ENCODE peak calls at places on chromosomes 7 and 10, in nine cellular contexts. One of them, this sample, is unnamed.

GRCh38 chr10:33661580-33662269 is 327.3 kb upstream of the NRP1 start:
- DNase-seq in epithelial cell of esophagus: peak
- DNase-seq in MM.1S: no peak
- DNase-seq in AG09309: peak
- DNase-seq in lower lobe of right lung: peak
- DNase-seq in brain microvascular endothelial cell: peak
- DNase-seq in fibroblast of mammary gland: peak
- DNase-seq in esophagus squamous epithelium: peak
- DNase-seq in astrocyte: peak
- DNase-seq in this sample: peak

GRCh38 chr7:17493451-17493850 is 195.0 kb downstream of the AHR start:
- DNase-seq in epithelial cell of esophagus: no peak
- DNase-seq in MM.1S: no peak
- DNase-seq in AG09309: no peak
- DNase-seq in lower lobe of right lung: no peak
- DNase-seq in brain microvascular endothelial cell: no peak
- DNase-seq in fibroblast of mammary gland: peak
- DNase-seq in esophagus squamous epithelium: no peak
- DNase-seq in astrocyte: no peak
- DNase-seq in this sample: peak

GRCh38 chr7:107056728-107057473 is 12.4 kb downstream of the PRKAR2B start:
- DNase-seq in epithelial cell of esophagus: no peak
- DNase-seq in MM.1S: no peak
- DNase-seq in AG09309: no peak
- DNase-seq in lower lobe of right lung: no peak
- DNase-seq in brain microvascular endothelial cell: no peak
- DNase-seq in fibroblast of mammary gland: no peak
- DNase-seq in esophagus squamous epithelium: no peak
- DNase-seq in astrocyte: no peak
- DNase-seq in this sample: no peak

GRCh38 chr7:46028246-46028645 is 107.2 kb upstream of the IGFBP3 start:
- DNase-seq in epithelial cell of esophagus: no peak
- DNase-seq in MM.1S: no peak
- DNase-seq in AG09309: no peak
- DNase-seq in lower lobe of right lung: no peak
- DNase-seq in brain microvascular endothelial cell: no peak
- DNase-seq in fibroblast of mammary gland: no peak
- DNase-seq in esophagus squamous epithelium: no peak
- DNase-seq in astrocyte: no peak
- DNase-seq in this sample: no peak

GRCh38 chr7:18425873-18426520 is 69.6 kb upstream of the HDAC9 start:
- DNase-seq in epithelial cell of esophagus: no peak
- DNase-seq in MM.1S: no peak
- DNase-seq in AG09309: no peak
- DNase-seq in lower lobe of right lung: no peak
- DNase-seq in brain microvascular endothelial cell: no peak
- DNase-seq in fibroblast of mammary gland: no peak
- DNase-seq in esophagus squamous epithelium: no peak
- DNase-seq in astrocyte: peak
- DNase-seq in this sample: no peak

GRCh38 chr7:112162161-112163020 is 43.8 kb downstream of the DOCK4 start:
- DNase-seq in epithelial cell of esophagus: peak
- DNase-seq in MM.1S: no peak
- DNase-seq in AG09309: no peak
- DNase-seq in lower lobe of right lung: peak
- DNase-seq in brain microvascular endothelial cell: peak
- DNase-seq in fibroblast of mammary gland: peak
- DNase-seq in esophagus squamous epithelium: no peak
- DNase-seq in astrocyte: peak
- DNase-seq in this sample: peak

GRCh38 chr10:91635401-91636400 is 2.8 kb upstream of the PPP1R3C start:
- DNase-seq in epithelial cell of esophagus: peak
- DNase-seq in MM.1S: peak
- DNase-seq in AG09309: no peak
- DNase-seq in lower lobe of right lung: no peak
- DNase-seq in brain microvascular endothelial cell: peak
- DNase-seq in fibroblast of mammary gland: peak
- DNase-seq in esophagus squamous epithelium: no peak
- DNase-seq in astrocyte: peak
- DNase-seq in this sample: peak

GRCh38 chr10:533611-534566 is 155.6 kb downstream of the DIP2C start:
- DNase-seq in epithelial cell of esophagus: no peak
- DNase-seq in MM.1S: no peak
- DNase-seq in AG09309: no peak
- DNase-seq in lower lobe of right lung: no peak
- DNase-seq in brain microvascular endothelial cell: no peak
- DNase-seq in fibroblast of mammary gland: no peak
- DNase-seq in esophagus squamous epithelium: no peak
- DNase-seq in astrocyte: no peak
- DNase-seq in this sample: no peak

GRCh38 chr7:1254281-1255082 is 21.8 kb downstream of the UNCX start:
- DNase-seq in epithelial cell of esophagus: no peak
- DNase-seq in MM.1S: no peak
- DNase-seq in AG09309: no peak
- DNase-seq in lower lobe of right lung: no peak
- DNase-seq in brain microvascular endothelial cell: no peak
- DNase-seq in fibroblast of mammary gland: no peak
- DNase-seq in esophagus squamous epithelium: no peak
- DNase-seq in astrocyte: no peak
- DNase-seq in this sample: no peak

GRCh38 chr10:51272580-51272979 is 198.3 kb downstream of the PRKG1 start:
- DNase-seq in epithelial cell of esophagus: no peak
- DNase-seq in MM.1S: no peak
- DNase-seq in AG09309: peak
- DNase-seq in lower lobe of right lung: no peak
- DNase-seq in brain microvascular endothelial cell: no peak
- DNase-seq in fibroblast of mammary gland: peak
- DNase-seq in esophagus squamous epithelium: no peak
- DNase-seq in astrocyte: no peak
- DNase-seq in this sample: peak

GRCh38 chr10:18179901-18180300 is 39.7 kb downstream of the CACNB2 start:
- DNase-seq in epithelial cell of esophagus: no peak
- DNase-seq in MM.1S: no peak
- DNase-seq in AG09309: no peak
- DNase-seq in lower lobe of right lung: no peak
- DNase-seq in brain microvascular endothelial cell: peak
- DNase-seq in fibroblast of mammary gland: peak
- DNase-seq in esophagus squamous epithelium: no peak
- DNase-seq in astrocyte: peak
- DNase-seq in this sample: peak

GRCh38 chr7:141702047-141702567 is at the start of gene DENND11:
- DNase-seq in epithelial cell of esophagus: peak
- DNase-seq in MM.1S: peak
- DNase-seq in AG09309: no peak
- DNase-seq in lower lobe of right lung: peak
- DNase-seq in brain microvascular endothelial cell: no peak
- DNase-seq in fibroblast of mammary gland: no peak
- DNase-seq in esophagus squamous epithelium: no peak
- DNase-seq in astrocyte: no peak
- DNase-seq in this sample: peak

GRCh38 chr10:14386202-14386593 is 55.5 kb upstream of the FRMD4A start:
- DNase-seq in epithelial cell of esophagus: peak
- DNase-seq in MM.1S: peak
- DNase-seq in AG09309: peak
- DNase-seq in lower lobe of right lung: no peak
- DNase-seq in brain microvascular endothelial cell: peak
- DNase-seq in fibroblast of mammary gland: peak
- DNase-seq in esophagus squamous epithelium: no peak
- DNase-seq in astrocyte: peak
- DNase-seq in this sample: peak

GRCh38 chr10:95229724-95230627 is 35.9 kb downstream of the ACSM6 start:
- DNase-seq in epithelial cell of esophagus: peak
- DNase-seq in MM.1S: no peak
- DNase-seq in AG09309: peak
- DNase-seq in lower lobe of right lung: no peak
- DNase-seq in brain microvascular endothelial cell: peak
- DNase-seq in fibroblast of mammary gland: peak
- DNase-seq in esophagus squamous epithelium: no peak
- DNase-seq in astrocyte: peak
- DNase-seq in this sample: peak

GRCh38 chr7:115135111-115135510 is 213.2 kb downstream of the MDFIC start:
- DNase-seq in epithelial cell of esophagus: no peak
- DNase-seq in MM.1S: no peak
- DNase-seq in AG09309: no peak
- DNase-seq in lower lobe of right lung: no peak
- DNase-seq in brain microvascular endothelial cell: no peak
- DNase-seq in fibroblast of mammary gland: no peak
- DNase-seq in esophagus squamous epithelium: no peak
- DNase-seq in astrocyte: no peak
- DNase-seq in this sample: no peak

GRCh38 chr10:89369142-89370105 is 8.4 kb upstream of the IFIT1B start:
- DNase-seq in epithelial cell of esophagus: peak
- DNase-seq in MM.1S: peak
- DNase-seq in AG09309: no peak
- DNase-seq in lower lobe of right lung: no peak
- DNase-seq in brain microvascular endothelial cell: peak
- DNase-seq in fibroblast of mammary gland: peak
- DNase-seq in esophagus squamous epithelium: no peak
- DNase-seq in astrocyte: peak
- DNase-seq in this sample: no peak

GRCh38 chr10:4771554-4772201 is 54.3 kb upstream of the AKR1E2 start:
- DNase-seq in epithelial cell of esophagus: peak
- DNase-seq in MM.1S: no peak
- DNase-seq in AG09309: no peak
- DNase-seq in lower lobe of right lung: no peak
- DNase-seq in brain microvascular endothelial cell: peak
- DNase-seq in fibroblast of mammary gland: peak
- DNase-seq in esophagus squamous epithelium: no peak
- DNase-seq in astrocyte: peak
- DNase-seq in this sample: peak

GRCh38 chr10:118501171-118501570 is 94.3 kb downstream of the PRLHR start:
- DNase-seq in epithelial cell of esophagus: peak
- DNase-seq in MM.1S: no peak
- DNase-seq in AG09309: no peak
- DNase-seq in lower lobe of right lung: no peak
- DNase-seq in brain microvascular endothelial cell: no peak
- DNase-seq in fibroblast of mammary gland: peak
- DNase-seq in esophagus squamous epithelium: no peak
- DNase-seq in astrocyte: peak
- DNase-seq in this sample: no peak

GRCh38 chr10:116694253-116694926 is 48.0 kb downstream of the HSPA12A start:
- DNase-seq in epithelial cell of esophagus: no peak
- DNase-seq in MM.1S: no peak
- DNase-seq in AG09309: no peak
- DNase-seq in lower lobe of right lung: no peak
- DNase-seq in brain microvascular endothelial cell: no peak
- DNase-seq in fibroblast of mammary gland: no peak
- DNase-seq in esophagus squamous epithelium: no peak
- DNase-seq in astrocyte: no peak
- DNase-seq in this sample: no peak

GRCh38 chr10:128605180-128605579 is 479.0 kb upstream of the MKI67 start:
- DNase-seq in epithelial cell of esophagus: no peak
- DNase-seq in MM.1S: no peak
- DNase-seq in AG09309: no peak
- DNase-seq in lower lobe of right lung: no peak
- DNase-seq in brain microvascular endothelial cell: no peak
- DNase-seq in fibroblast of mammary gland: no peak
- DNase-seq in esophagus squamous epithelium: no peak
- DNase-seq in astrocyte: no peak
- DNase-seq in this sample: no peak
- TF ChIP-seq CTCF in epithelial cell of esophagus: no peak
- TF ChIP-seq CTCF in MM.1S: no peak
- TF ChIP-seq CTCF in AG09309: no peak
- TF ChIP-seq CTCF in lower lobe of right lung: no peak
- TF ChIP-seq CTCF in brain microvascular endothelial cell: no peak
- TF ChIP-seq CTCF in fibroblast of mammary gland: no peak
- TF ChIP-seq CTCF in esophagus squamous epithelium: no peak
- TF ChIP-seq CTCF in astrocyte: no peak
- TF ChIP-seq CTCF in this sample: no peak

DNA sequence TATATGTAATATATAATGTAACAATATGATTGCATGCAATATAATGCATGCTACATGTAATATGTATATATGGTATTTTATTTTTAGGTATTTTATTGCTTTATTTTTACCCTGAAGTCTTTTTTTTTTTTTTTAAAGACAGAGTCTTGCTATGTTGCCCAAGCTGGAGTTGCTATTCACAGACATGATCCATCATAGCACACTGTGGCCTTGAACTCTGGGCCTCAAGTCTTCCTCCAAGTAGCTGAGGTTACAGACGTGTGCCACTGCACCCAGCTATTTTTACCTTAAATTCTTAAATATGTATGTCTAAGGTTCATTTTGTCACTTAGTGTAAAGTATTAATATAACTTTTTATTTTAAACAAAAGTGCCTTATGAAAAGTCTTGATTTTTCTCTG is 47.1 kb downstream of the MKLN1 start:
- DNase-seq in epithelial cell of esophagus: no peak
- DNase-seq in MM.1S: no peak
- DNase-seq in AG09309: no peak
- DNase-seq in lower lobe of right lung: no peak
- DNase-seq in brain microvascular endothelial cell: no peak
- DNase-seq in fibroblast of mammary gland: no peak
- DNase-seq in esophagus squamous epithelium: no peak
- DNase-seq in astrocyte: no peak
- DNase-seq in this sample: no peak
- H3K4me3 ChIP-seq in epithelial cell of esophagus: no peak
- H3K4me3 ChIP-seq in MM.1S: no peak
- H3K4me3 ChIP-seq in AG09309: no peak
- H3K4me3 ChIP-seq in lower lobe of right lung: no peak
- H3K4me3 ChIP-seq in brain microvascular endothelial cell: no peak
- H3K4me3 ChIP-seq in fibroblast of mammary gland: no peak
- H3K4me3 ChIP-seq in esophagus squamous epithelium: no peak
- H3K4me3 ChIP-seq in astrocyte: no peak
- H3K4me3 ChIP-seq in this sample: no peak

DNA sequence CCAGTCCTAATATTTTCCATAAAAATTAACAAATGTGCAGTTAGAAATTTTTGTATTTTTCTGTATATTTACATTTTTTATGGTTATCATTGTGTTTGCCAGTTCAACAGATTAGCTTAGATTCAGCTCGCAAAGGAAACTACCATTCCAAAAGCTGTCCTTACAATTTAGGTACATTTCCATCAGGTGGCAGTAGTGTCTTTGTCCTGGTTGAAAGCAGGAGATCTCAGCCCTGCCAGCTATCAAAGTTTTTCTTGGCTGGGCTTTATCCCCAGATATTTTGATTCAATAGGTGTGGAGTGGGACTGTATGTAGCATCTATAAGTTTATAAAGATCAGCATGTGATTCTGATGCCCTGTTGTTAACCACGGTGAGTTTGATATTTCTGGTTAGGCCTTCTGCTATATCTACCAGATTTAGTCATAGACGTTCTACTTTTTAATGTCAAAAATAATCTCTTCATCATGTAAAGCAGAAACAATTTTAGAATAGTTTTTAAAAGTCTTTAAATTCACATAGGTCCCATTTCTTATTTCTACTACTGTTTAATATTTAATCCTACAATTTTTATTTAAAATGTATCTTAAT is 15.5 kb upstream of the ICA1 start:
- DNase-seq in epithelial cell of esophagus: peak
- DNase-seq in MM.1S: peak
- DNase-seq in AG09309: no peak
- DNase-seq in lower lobe of right lung: no peak
- DNase-seq in brain microvascular endothelial cell: no peak
- DNase-seq in fibroblast of mammary gland: no peak
- DNase-seq in esophagus squamous epithelium: no peak
- DNase-seq in astrocyte: no peak
- DNase-seq in this sample: no peak
- TF ChIP-seq CTCF in epithelial cell of esophagus: peak
- TF ChIP-seq CTCF in MM.1S: peak
- TF ChIP-seq CTCF in AG09309: no peak
- TF ChIP-seq CTCF in lower lobe of right lung: no peak
- TF ChIP-seq CTCF in brain microvascular endothelial cell: peak
- TF ChIP-seq CTCF in fibroblast of mammary gland: peak
- TF ChIP-seq CTCF in esophagus squamous epithelium: no peak
- TF ChIP-seq CTCF in astrocyte: no peak
- TF ChIP-seq CTCF in this sample: no peak

GRCh38 chr7:74022507-74022906 is 5.5 kb upstream of the ELN start:
- DNase-seq in epithelial cell of esophagus: no peak
- DNase-seq in MM.1S: no peak
- DNase-seq in AG09309: no peak
- DNase-seq in lower lobe of right lung: no peak
- DNase-seq in brain microvascular endothelial cell: no peak
- DNase-seq in fibroblast of mammary gland: no peak
- DNase-seq in esophagus squamous epithelium: no peak
- DNase-seq in astrocyte: no peak
- DNase-seq in this sample: no peak
- H3K4me3 ChIP-seq in epithelial cell of esophagus: no peak
- H3K4me3 ChIP-seq in MM.1S: no peak
- H3K4me3 ChIP-seq in AG09309: no peak
- H3K4me3 ChIP-seq in lower lobe of right lung: no peak
- H3K4me3 ChIP-seq in brain microvascular endothelial cell: no peak
- H3K4me3 ChIP-seq in fibroblast of mammary gland: no peak
- H3K4me3 ChIP-seq in esophagus squamous epithelium: no peak
- H3K4me3 ChIP-seq in astrocyte: no peak
- H3K4me3 ChIP-seq in this sample: no peak

This sample was measured in foreskin fibroblast.